ENCODE peak calls at places on chromosome 18, in six cellular contexts. S is fibroblast of pulmonary artery, O is body of pancreas, Q is GM12865, K is cardiac fibroblast, L is heart right ventricle. H is an unnamed sample.

GRCh38 chr18:62751341-62751821 is 36.0 kb downstream of the PHLPP1 start:
- DNase-seq in L (peak), O (no peak), K (peak), S (peak), Q (peak), H (peak)

GRCh38 chr18:62198259-62198658 is 11.2 kb downstream of the RELCH start:
- DNase-seq in S (no peak), Q (no peak), O (no peak), K (no peak), L (no peak), H (no peak)

GRCh38 chr18:63155169-63155852 is 164.3 kb downstream of the BCL2 start:
- DNase-seq in L (peak), O (peak), Q (peak), S (peak), K (no peak), H (peak)

GRCh38 chr18:78627546-78628315 is 351.9 kb upstream of the SALL3 start:
- DNase-seq in L (no peak), O (no peak), Q (no peak), S (no peak), K (no peak), H (no peak)

GRCh38 chr18:774811-775210 is 37.2 kb downstream of the YES1 start:
- DNase-seq in Q (no peak), S (no peak), K (no peak), L (no peak), O (no peak), H (no peak)

GRCh38 chr18:48538531-48539405 is at the start of gene CTIF:
- DNase-seq in K (peak), Q (peak), O (peak), L (peak), S (peak), H (peak)

GRCh38 chr18:52001106-52001505 is 338.9 kb upstream of the DCC start:
- DNase-seq in O (no peak), K (no peak), Q (no peak), S (no peak), L (no peak), H (no peak)

GRCh38 chr18:76364282-76365259 is 130.5 kb downstream of the ZNF516 start:
- DNase-seq in K (no peak), L (no peak), Q (peak), S (no peak), O (no peak), H (no peak)

GRCh38 chr18:10798727-10799435 is 273.1 kb downstream of the NAPG start:
- DNase-seq in L (no peak), Q (peak), K (peak), S (peak), O (peak), H (peak)

GRCh38 chr18:32366586-32367538 is 103.8 kb downstream of the GAREM1 start:
- DNase-seq in S (peak), K (peak), L (no peak), O (no peak), Q (no peak), H (peak)

GRCh38 chr18:23239350-23239692 is 104.0 kb downstream of the CABLES1 start:
- DNase-seq in K (no peak), L (no peak), S (no peak), Q (no peak), O (no peak), H (no peak)

GRCh38 chr18:23238152-23238531 is 102.9 kb downstream of the CABLES1 start:
- DNase-seq in S (peak), L (peak), O (no peak), Q (no peak), K (peak), H (peak)

GRCh38 chr18:23238651-23239349 is 103.5 kb downstream of the CABLES1 start:
- DNase-seq in L (no peak), Q (no peak), O (no peak), K (peak), S (peak), H (peak)

GRCh38 chr18:23236876-23237468 is 101.7 kb downstream of the CABLES1 start:
- DNase-seq in O (no peak), L (no peak), K (no peak), S (no peak), Q (no peak), H (no peak)

GRCh38 chr18:23237524-23238151 is 102.4 kb downstream of the CABLES1 start:
- DNase-seq in K (peak), L (peak), Q (peak), O (no peak), S (peak), H (peak)
- TF ChIP-seq CTCF in K (peak), L (peak), Q (peak), O (no peak), S (peak), H (peak)

GRCh38 chr18:12254820-12255511 is 805 bp downstream of the CIDEA start:
- DNase-seq in O (no peak), L (no peak), K (no peak), Q (no peak), S (no peak), H (no peak)
- H3K4me3 ChIP-seq in O (no peak), L (no peak), K (no peak), Q (no peak), S (no peak), H (no peak)

DNA sequence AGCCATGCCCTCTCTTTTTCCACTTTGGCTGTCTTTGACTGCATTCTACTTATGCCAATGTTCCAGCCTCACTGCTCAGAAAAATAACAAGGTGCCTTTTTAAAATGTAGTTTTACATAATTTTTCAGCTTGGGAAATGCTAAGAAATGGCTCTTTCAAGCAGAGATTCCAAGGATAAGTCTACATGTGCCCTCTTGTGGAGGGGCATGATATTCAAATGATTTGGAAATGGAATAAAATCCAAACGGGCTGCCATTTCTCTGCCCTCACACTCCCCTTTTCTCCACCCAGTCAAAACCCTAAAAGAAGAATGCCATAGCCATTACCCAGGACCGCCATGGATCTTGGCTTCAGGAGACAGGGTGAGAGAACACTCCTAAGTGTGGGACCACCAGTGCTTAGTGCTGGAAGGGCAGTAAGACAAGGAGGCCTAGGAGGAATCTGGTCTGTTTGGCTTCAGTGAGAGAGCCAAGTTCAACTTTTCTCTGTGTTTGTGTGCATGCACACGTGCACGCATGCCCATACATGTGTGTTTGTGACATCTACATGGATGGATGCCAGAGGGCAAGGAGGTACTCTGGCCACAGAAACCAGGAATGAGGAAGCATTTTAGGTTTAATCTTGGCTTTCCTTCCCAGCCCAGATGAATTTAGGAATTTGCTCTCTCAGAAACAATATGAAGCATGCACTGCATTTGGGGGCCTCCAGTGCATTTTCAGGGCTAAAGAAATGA is 174.0 kb upstream of the SLC14A2 start:
- DNase-seq in S (peak), O (peak), Q (no peak), K (peak), L (no peak), H (peak)
- TF ChIP-seq CTCF in S (peak), O (peak), Q (no peak), K (no peak), L (peak), H (peak)

DNA sequence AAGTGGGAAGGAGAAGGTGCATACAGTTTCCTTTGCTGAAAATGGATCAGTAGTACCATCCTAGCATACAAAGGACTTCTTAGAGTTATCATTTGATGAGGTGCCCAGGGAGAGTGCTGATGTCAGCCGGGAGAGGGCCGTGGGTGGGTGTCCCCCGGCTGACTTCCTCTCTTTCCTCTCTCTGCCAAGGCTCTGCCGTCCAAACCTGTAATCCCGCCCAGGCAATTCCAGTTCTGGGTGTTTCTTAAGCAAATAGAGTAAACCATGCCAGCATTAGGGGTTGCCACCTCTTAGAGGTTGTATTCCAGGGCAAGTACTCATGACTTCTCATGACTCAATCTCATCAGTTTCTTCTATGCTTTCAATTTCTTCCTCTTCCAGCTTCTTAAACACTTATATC is 117.2 kb downstream of the GATA6 start:
- DNase-seq in S (peak), Q (no peak), K (peak), O (peak), L (no peak), H (no peak)
- H3K4me3 ChIP-seq in S (no peak), Q (no peak), K (no peak), O (no peak), L (no peak), H (no peak)

H was measured in choroid plexus epithelial cell.